ENCODE peak calls at places on chromosome 3, in five cellular contexts. Z is choroid plexus epithelial cell, R is tibial artery, P is breast epithelium, C is cardiac fibroblast. B is an unnamed sample.

GRCh38 chr3:21436846-21437245 is 314.2 kb downstream of the ZNF385D start:
- DNase-seq in R (no peak), C (no peak), P (no peak), Z (no peak), B (no peak)

GRCh38 chr3:185702564-185703225 is 116.6 kb downstream of the SENP2 start:
- DNase-seq in Z (no peak), C (no peak), R (no peak), P (no peak), B (no peak)

GRCh38 chr3:19154693-19155250 is 6.5 kb downstream of the KCNH8 start:
- DNase-seq in P (no peak), Z (no peak), C (no peak), R (no peak), B (no peak)

GRCh38 chr3:112134335-112135124 is 1.5 kb upstream of the GCSAM start:
- DNase-seq in P (no peak), C (peak; percentile 14), R (no peak), Z (peak; percentile 48), B (peak; percentile 8)

GRCh38 chr3:138348950-138349739 is 766 bp downstream of the MRAS start:
- DNase-seq in C (peak; percentile 24), Z (peak; percentile 36), P (no peak), R (peak; percentile 69), B (no peak)

GRCh38 chr3:65636326-65636725 is 402.4 kb downstream of the MAGI1 start:
- DNase-seq in P (no peak), R (no peak), C (no peak), Z (no peak), B (no peak)

GRCh38 chr3:135650309-135650708 is 315.2 kb upstream of the PPP2R3A start:
- DNase-seq in Z (no peak), P (no peak), C (no peak), R (no peak), B (no peak)

GRCh38 chr3:192917508-192918274 is at the start of gene MB21D2:
- DNase-seq in P (peak; percentile 58), Z (peak; percentile 88), C (peak; percentile 87), R (peak; percentile 88), B (peak; percentile 45)

GRCh38 chr3:115658032-115658336 is 34.7 kb downstream of the GAP43 start:
- DNase-seq in Z (peak; percentile 26), C (no peak), P (no peak), R (no peak), B (no peak)

GRCh38 chr3:147038456-147038855 is 367.9 kb downstream of the ZIC4 start:
- DNase-seq in R (no peak), C (peak; percentile 42), P (no peak), Z (peak; percentile 46), B (peak; percentile 24)

GRCh38 chr3:30539772-30540171 is 66.6 kb upstream of the TGFBR2 start:
- DNase-seq in Z (peak; percentile 26), P (no peak), R (no peak), C (peak; percentile 76), B (no peak)

GRCh38 chr3:126954141-126954845 is 28.6 kb upstream of the PLXNA1 start:
- DNase-seq in P (no peak), C (no peak), R (peak; percentile 43), Z (no peak), B (no peak)

GRCh38 chr3:82163907-82164520 is 402.6 kb upstream of the GBE1 start:
- DNase-seq in Z (peak; percentile 67), P (no peak), R (no peak), C (peak; percentile 68), B (no peak)
- TF ChIP-seq CTCF in Z (peak; percentile 41), P (no peak), R (peak; percentile 16), C (peak; percentile 42), B (peak; percentile 17)

GRCh38 chr3:74329087-74329486 is 285.4 kb downstream of the CNTN3 start:
- DNase-seq in P (no peak), R (no peak), Z (no peak), C (no peak), B (no peak)
- TF ChIP-seq CTCF in P (no peak), R (no peak), Z (no peak), C (no peak), B (no peak)

GRCh38 chr3:141255864-141256263 is 24.2 kb downstream of the PXYLP1 start:
- DNase-seq in C (peak; percentile 43), R (peak; percentile 65), Z (peak; percentile 55), P (no peak), B (no peak)
- TF ChIP-seq CTCF in C (peak; percentile 23), R (peak; percentile 18), Z (peak; percentile 52), P (no peak), B (peak; percentile 38)

GRCh38 chr3:130607553-130608154 is 90.7 kb downstream of the COL6A6 start:
- DNase-seq in Z (no peak), C (no peak), P (no peak), R (no peak), B (no peak)

GRCh38 chr3:130604806-130605205 is 87.8 kb downstream of the COL6A6 start:
- DNase-seq in P (no peak), Z (no peak), C (no peak), R (no peak), B (no peak)

GRCh38 chr3:130601662-130602061 is 84.7 kb downstream of the COL6A6 start:
- DNase-seq in Z (peak; percentile 12), R (no peak), P (no peak), C (no peak), B (no peak)
- TF ChIP-seq CTCF in Z (no peak), R (no peak), P (no peak), C (no peak), B (no peak)

DNA sequence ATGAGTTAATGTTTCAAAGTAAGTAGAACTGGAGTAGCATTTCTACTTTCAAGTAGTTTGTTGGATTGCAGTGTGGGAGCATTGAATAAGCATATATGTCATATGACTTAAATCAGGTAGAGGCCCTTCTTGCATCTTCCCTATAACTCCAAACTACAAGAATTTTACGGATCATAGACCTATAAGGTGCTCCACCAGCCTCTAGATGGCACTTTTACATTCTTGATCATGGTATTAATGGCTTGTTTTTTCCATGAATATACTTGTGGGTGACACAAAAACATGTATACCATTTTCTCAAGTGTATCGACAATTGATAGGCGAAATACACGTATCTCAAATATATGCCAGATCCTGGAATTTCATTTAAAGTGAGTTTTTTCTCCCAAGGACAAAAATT is 311.1 kb downstream of the ZPLD1 start:
- DNase-seq in R (no peak), C (no peak), Z (peak; percentile 13), P (no peak), B (no peak)
- TF ChIP-seq CTCF in R (no peak), C (no peak), Z (no peak), P (no peak), B (peak; percentile 19)

B was measured in AG09309.